ENCODE peak calls at places on chromosomes 11 and 22, in seven cellular contexts. D is foreskin fibroblast, E is GM13977, F is Calu3, G is Kasumi-1, T is LHCN-M2, Y is brain microvascular endothelial cell. M is an unnamed sample.

GRCh38 chr22:36144886-36145541 is 15.5 kb downstream of the APOL3 start:
- DNase-seq in D (peak), E (peak), F (peak), G (peak), T (peak), Y (peak), M (no peak)

GRCh38 chr22:45296628-45297297 is 12.0 kb downstream of the UPK3A start:
- DNase-seq in D (no peak), E (no peak), F (no peak), G (no peak), T (no peak), Y (no peak), M (no peak)

GRCh38 chr11:69377029-69377952 is 83.3 kb downstream of the MYEOV start:
- DNase-seq in D (no peak), E (no peak), F (no peak), G (no peak), T (no peak), Y (no peak), M (no peak)

GRCh38 chr11:126307706-126308105 is 3.8 kb downstream of the DCPS start:
- DNase-seq in D (peak), E (no peak), F (peak), G (peak), T (peak), Y (peak), M (no peak)

GRCh38 chr11:130629039-130629438 is 180.6 kb downstream of the ADAMTS15 start:
- DNase-seq in D (peak), E (no peak), F (no peak), G (no peak), T (no peak), Y (no peak), M (no peak)

GRCh38 chr11:20134991-20135736 is 25.1 kb downstream of the DBX1 start:
- DNase-seq in D (peak), E (no peak), F (no peak), G (no peak), T (no peak), Y (no peak), M (no peak)

GRCh38 chr11:29641201-29641600 is 375.6 kb downstream of the KCNA4 start:
- DNase-seq in D (no peak), E (no peak), F (no peak), G (no peak), T (peak), Y (no peak), M (no peak)

GRCh38 chr11:65856689-65857499 is 1.1 kb downstream of the CFL1 start:
- DNase-seq in D (peak), E (peak), F (peak), G (peak), T (peak), Y (peak), M (no peak)

GRCh38 chr11:111978028-111978771 is 41.1 kb downstream of the DIXDC1 start:
- DNase-seq in D (peak), E (no peak), F (no peak), G (no peak), T (peak), Y (peak), M (no peak)

GRCh38 chr11:72202571-72202970 is 10.6 kb downstream of the FOLR1 start:
- DNase-seq in D (no peak), E (no peak), F (no peak), G (no peak), T (no peak), Y (no peak), M (no peak)

GRCh38 chr22:43179151-43179910 is 7.6 kb downstream of the TTLL12 start:
- DNase-seq in D (no peak), E (no peak), F (no peak), G (no peak), T (no peak), Y (no peak), M (no peak)

GRCh38 chr11:5689551-5689983 is at the start of gene TRIM22:
- DNase-seq in D (peak), E (peak), F (no peak), G (peak), T (peak), Y (peak), M (peak)

GRCh38 chr11:97502201-97502600 is 1112.4 kb downstream of the JRKL start:
- DNase-seq in D (no peak), E (no peak), F (no peak), G (no peak), T (no peak), Y (peak), M (no peak)

GRCh38 chr11:118657238-118657637 is 22.2 kb downstream of the TREH start:
- DNase-seq in D (peak), E (no peak), F (no peak), G (no peak), T (peak), Y (no peak), M (no peak)

GRCh38 chr11:10322830-10323792 is 18.2 kb downstream of the ADM start:
- DNase-seq in D (peak), E (no peak), F (peak), G (peak), T (peak), Y (peak), M (no peak)

GRCh38 chr11:125224391-125225015 is 60.0 kb downstream of the PKNOX2 start:
- DNase-seq in D (peak), E (peak), F (no peak), G (no peak), T (peak), Y (peak), M (no peak)

GRCh38 chr11:122646549-122647340 is 8.8 kb upstream of the UBASH3B start:
- DNase-seq in D (peak), E (no peak), F (no peak), G (no peak), T (no peak), Y (peak), M (no peak)

GRCh38 chr11:65538915-65539374 is 14.1 kb downstream of the SCYL1 start:
- DNase-seq in D (no peak), E (no peak), F (no peak), G (no peak), T (no peak), Y (no peak), M (no peak)

GRCh38 chr22:32469799-32470212 is 4.8 kb upstream of the FBXO7 start:
- DNase-seq in D (peak), E (no peak), F (no peak), G (no peak), T (peak), Y (peak), M (no peak)

GRCh38 chr22:19880786-19881569 is 26.3 kb upstream of the GNB1L start:
- DNase-seq in D (peak), E (no peak), F (peak), G (no peak), T (peak), Y (peak), M (no peak)

GRCh38 chr11:58618215-58618614 is 4.2 kb upstream of the CNTF start:
- DNase-seq in D (no peak), E (no peak), F (no peak), G (no peak), T (no peak), Y (no peak), M (no peak)

GRCh38 chr11:129260750-129261149 is 68.6 kb upstream of the ARHGAP32 start:
- DNase-seq in D (no peak), E (no peak), F (no peak), G (no peak), T (no peak), Y (no peak), M (no peak)

GRCh38 chr11:17328856-17329490 is 22.6 kb upstream of the NCR3LG1 start:
- DNase-seq in D (no peak), E (no peak), F (no peak), G (no peak), T (no peak), Y (no peak), M (no peak)

M was measured in GM12878.